ENCODE peak calls at places on chromosomes 7 and 10, in ten cellular contexts. A, Q, T, Z, G, O, L, P, Y and W are unnamed samples.

GRCh38 chr7:81036041-81036440 is 117.2 kb upstream of the SEMA3C start:
- DNase-seq in A (no peak), Q (no peak), T (no peak), Z (no peak), G (no peak), O (no peak), L (peak), P (no peak), Y (no peak), W (no peak)

GRCh38 chr10:81981724-81982123 is 106.7 kb downstream of the NRG3 start:
- DNase-seq in A (no peak), Q (no peak), T (no peak), Z (no peak), G (no peak), O (no peak), L (no peak), P (no peak), Y (no peak), W (no peak)

GRCh38 chr7:148695953-148696352 is 2.8 kb upstream of the CUL1 start:
- DNase-seq in A (no peak), Q (peak), T (no peak), Z (no peak), G (no peak), O (no peak), L (no peak), P (no peak), Y (no peak), W (peak)

GRCh38 chr7:18995811-18996400 is 121.5 kb downstream of the TWIST1 start:
- DNase-seq in A (no peak), Q (no peak), T (no peak), Z (no peak), G (no peak), O (no peak), L (peak), P (no peak), Y (no peak), W (no peak)

GRCh38 chr7:112880786-112881418 is 90.7 kb upstream of the TMEM168 start:
- DNase-seq in A (no peak), Q (no peak), T (no peak), Z (no peak), G (no peak), O (no peak), L (no peak), P (no peak), Y (no peak), W (no peak)

GRCh38 chr10:33478089-33478674 is 143.7 kb upstream of the NRP1 start:
- DNase-seq in A (no peak), Q (no peak), T (no peak), Z (no peak), G (no peak), O (no peak), L (no peak), P (no peak), Y (no peak), W (no peak)

GRCh38 chr7:108947521-108947920 is 377.8 kb downstream of the DNAJB9 start:
- DNase-seq in A (no peak), Q (no peak), T (no peak), Z (no peak), G (no peak), O (no peak), L (no peak), P (no peak), Y (no peak), W (no peak)

GRCh38 chr7:45123913-45124312 is 12.4 kb upstream of the TBRG4 start:
- DNase-seq in A (no peak), Q (no peak), T (no peak), Z (no peak), G (no peak), O (no peak), L (no peak), P (no peak), Y (no peak), W (no peak)

GRCh38 chr7:55520426-55521140 is 51.7 kb downstream of the VOPP1 start:
- DNase-seq in A (no peak), Q (no peak), T (no peak), Z (no peak), G (no peak), O (no peak), L (no peak), P (no peak), Y (no peak), W (no peak)

GRCh38 chr10:98338318-98338717 is 70.3 kb upstream of the LOXL4 start:
- DNase-seq in A (no peak), Q (peak), T (no peak), Z (no peak), G (peak), O (no peak), L (peak), P (no peak), Y (no peak), W (no peak)

GRCh38 chr7:29442146-29442545 is 121.5 kb upstream of the PRR15 start:
- DNase-seq in A (peak), Q (peak), T (no peak), Z (no peak), G (no peak), O (peak), L (peak), P (peak), Y (no peak), W (no peak)

GRCh38 chr10:72729528-72729927 is 37.6 kb downstream of the MCU start:
- DNase-seq in A (no peak), Q (no peak), T (no peak), Z (no peak), G (no peak), O (no peak), L (no peak), P (no peak), Y (no peak), W (no peak)

GRCh38 chr7:142733271-142733670 is 16.0 kb upstream of the PRSS1 start:
- DNase-seq in A (no peak), Q (no peak), T (no peak), Z (no peak), G (no peak), O (no peak), L (no peak), P (no peak), Y (no peak), W (no peak)
- H3K4me3 ChIP-seq in A (no peak), Q (no peak), T (no peak), Z (no peak), G (no peak), O (no peak), L (no peak), P (no peak), Y (no peak), W (no peak)

DNA sequence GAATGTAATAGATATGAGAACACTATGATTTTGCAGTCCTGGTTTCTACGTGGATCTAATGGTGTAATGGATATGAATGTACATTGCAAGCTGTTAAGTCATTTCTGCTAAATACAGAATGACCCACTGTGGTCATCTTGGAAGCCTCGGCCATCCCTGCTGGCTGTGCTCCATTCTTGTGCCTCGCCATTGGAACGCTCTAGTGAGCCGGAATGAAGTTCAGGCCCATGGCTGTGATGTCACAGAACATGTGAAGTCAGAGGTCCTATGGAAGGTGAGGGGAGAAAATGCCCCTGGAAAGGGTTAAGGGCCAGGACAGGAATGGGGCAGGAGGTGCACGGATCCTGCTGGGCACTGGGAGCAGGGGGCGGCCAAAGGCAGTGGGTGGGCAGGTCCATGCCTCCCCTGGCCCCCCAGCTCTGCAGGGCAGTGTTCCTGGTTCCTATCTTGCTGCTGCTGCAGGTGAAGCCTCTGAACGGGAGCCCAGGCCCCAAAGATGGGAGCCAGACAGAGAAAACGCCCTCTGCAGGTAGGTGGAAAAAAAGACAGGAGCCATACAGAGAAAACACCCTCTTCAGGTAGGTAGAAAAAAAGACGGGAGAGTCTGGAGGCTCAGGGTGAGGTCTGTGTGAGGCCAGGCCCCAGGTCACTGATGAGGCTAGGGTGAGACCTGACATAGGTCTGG is at the start of gene LLCFC1:
- DNase-seq in A (peak), Q (peak), T (no peak), Z (no peak), G (no peak), O (peak), L (no peak), P (peak), Y (no peak), W (no peak)
- TF ChIP-seq CTCF in A (peak), Q (peak), T (no peak), Z (no peak), G (no peak), O (peak), L (no peak), P (no peak), Y (no peak), W (no peak)

DNA sequence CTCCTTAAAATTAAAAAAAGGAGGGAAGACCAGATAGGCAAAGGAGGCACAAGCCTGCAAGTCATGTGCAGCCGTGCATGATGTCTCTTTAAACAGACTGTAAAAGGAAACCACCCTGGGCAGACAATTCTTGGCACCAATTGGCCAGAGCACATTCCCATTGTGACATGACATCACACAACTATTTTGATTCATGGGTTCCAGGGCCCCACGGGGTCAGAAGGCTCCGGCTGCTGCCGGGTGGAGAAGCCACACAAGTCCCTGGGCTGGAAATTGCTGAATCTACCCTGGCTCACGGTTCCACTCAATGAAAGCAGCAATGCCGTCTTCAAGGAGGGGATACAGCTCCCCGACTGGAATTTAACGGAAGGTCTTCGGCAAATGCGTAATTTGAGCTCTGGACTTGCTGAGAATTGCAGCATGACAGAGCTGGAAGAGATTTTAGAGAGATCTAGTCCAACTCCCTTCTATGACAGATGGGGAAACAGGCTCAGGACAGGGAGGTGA is 140.5 kb downstream of the PRKAG2 start:
- DNase-seq in A (peak), Q (peak), T (peak), Z (peak), G (peak), O (peak), L (peak), P (peak), Y (peak), W (peak)
- H3K4me3 ChIP-seq in A (peak), Q (no peak), T (peak), Z (peak), G (peak), O (peak), L (peak), P (peak), Y (peak), W (peak)

GRCh38 chr7:149772821-149773425 is 465 bp downstream of the ZNF467 start:
- DNase-seq in A (no peak), Q (no peak), T (no peak), Z (no peak), G (no peak), O (no peak), L (no peak), P (peak), Y (peak), W (peak)

GRCh38 chr7:149773446-149774236 is at the start of gene ZNF467:
- DNase-seq in A (no peak), Q (no peak), T (no peak), Z (peak), G (peak), O (no peak), L (no peak), P (peak), Y (peak), W (no peak)

GRCh38 chr7:149775176-149775556 is 1.8 kb upstream of the ZNF467 start:
- DNase-seq in A (no peak), Q (no peak), T (no peak), Z (no peak), G (no peak), O (no peak), L (no peak), P (no peak), Y (no peak), W (no peak)

GRCh38 chr7:149776305-149776704 is 2.9 kb upstream of the ZNF467 start:
- DNase-seq in A (no peak), Q (peak), T (no peak), Z (peak), G (peak), O (no peak), L (no peak), P (peak), Y (peak), W (peak)

GRCh38 chr7:149774237-149775175 is 1.1 kb upstream of the ZNF467 start:
- DNase-seq in A (no peak), Q (peak), T (no peak), Z (no peak), G (peak), O (no peak), L (no peak), P (peak), Y (no peak), W (no peak)
- TF ChIP-seq CTCF in A (no peak), Q (no peak), T (no peak), Z (no peak), G (no peak), O (no peak), L (no peak), P (no peak), Y (no peak), W (no peak)

GRCh38 chr7:100072462-100072861 is 9.1 kb downstream of the ZNF3 start:
- DNase-seq in A (no peak), Q (no peak), T (no peak), Z (no peak), G (no peak), O (no peak), L (no peak), P (no peak), Y (no peak), W (no peak)

GRCh38 chr7:100069991-100070390 is 11.5 kb downstream of the ZNF3 start:
- DNase-seq in A (no peak), Q (no peak), T (no peak), Z (no peak), G (no peak), O (no peak), L (no peak), P (no peak), Y (no peak), W (no peak)

GRCh38 chr7:100075418-100075817 is 6.1 kb downstream of the ZNF3 start:
- DNase-seq in A (no peak), Q (no peak), T (no peak), Z (no peak), G (no peak), O (no peak), L (no peak), P (no peak), Y (no peak), W (no peak)

GRCh38 chr7:100066953-100067352 is 14.6 kb downstream of the ZNF3 start:
- DNase-seq in A (no peak), Q (no peak), T (no peak), Z (no peak), G (no peak), O (no peak), L (no peak), P (no peak), Y (no peak), W (no peak)

GRCh38 chr7:100071018-100071723 is 10.4 kb downstream of the ZNF3 start:
- DNase-seq in A (no peak), Q (no peak), T (no peak), Z (no peak), G (no peak), O (no peak), L (no peak), P (no peak), Y (no peak), W (no peak)
- H3K4me3 ChIP-seq in A (no peak), Q (no peak), T (no peak), Z (no peak), G (no peak), O (no peak), L (no peak), P (no peak), Y (no peak), W (no peak)